ENCODE peak calls at places on chromosomes 5 and 9, in four cellular contexts. One of them, this sample, is unnamed.

GRCh38 chr5:163565492-163565891 is 60.1 kb downstream of the MAT2B start:
- DNase-seq in esophagus squamous epithelium: no peak
- DNase-seq in transverse colon: no peak
- DNase-seq in IMR-90: no peak
- DNase-seq in this sample: no peak

GRCh38 chr9:4620046-4620765 is 41.9 kb upstream of the PLPP6 start:
- DNase-seq in transverse colon: no peak
- DNase-seq in IMR-90: no peak
- DNase-seq in esophagus squamous epithelium: no peak
- DNase-seq in this sample: no peak

GRCh38 chr9:99259231-99259918 is 37.3 kb downstream of the SEC61B start:
- DNase-seq in esophagus squamous epithelium: no peak
- DNase-seq in transverse colon: peak
- DNase-seq in IMR-90: no peak
- DNase-seq in this sample: peak

GRCh38 chr5:113063927-113064326 is 87.3 kb downstream of the DCP2 start:
- DNase-seq in IMR-90: no peak
- DNase-seq in esophagus squamous epithelium: no peak
- DNase-seq in transverse colon: no peak
- DNase-seq in this sample: no peak

GRCh38 chr9:36988848-36989247 is 45.2 kb downstream of the PAX5 start:
- DNase-seq in transverse colon: no peak
- DNase-seq in esophagus squamous epithelium: no peak
- DNase-seq in IMR-90: no peak
- DNase-seq in this sample: peak

GRCh38 chr5:57082441-57083067 is 91.3 kb upstream of the GPBP1 start:
- DNase-seq in IMR-90: peak
- DNase-seq in esophagus squamous epithelium: no peak
- DNase-seq in transverse colon: no peak
- DNase-seq in this sample: peak

GRCh38 chr5:10454591-10455272 is 13.1 kb downstream of the ROPN1L start:
- DNase-seq in IMR-90: peak
- DNase-seq in transverse colon: no peak
- DNase-seq in esophagus squamous epithelium: no peak
- DNase-seq in this sample: no peak

GRCh38 chr5:80255752-80256479 is at the start of gene SERINC5:
- DNase-seq in esophagus squamous epithelium: peak
- DNase-seq in IMR-90: peak
- DNase-seq in transverse colon: peak
- DNase-seq in this sample: peak

GRCh38 chr9:92961627-92962302 is 14.4 kb downstream of the FGD3 start:
- DNase-seq in transverse colon: peak
- DNase-seq in IMR-90: no peak
- DNase-seq in esophagus squamous epithelium: no peak
- DNase-seq in this sample: peak

GRCh38 chr5:146051678-146052077 is 53.7 kb downstream of the PLAC8L1 start:
- DNase-seq in esophagus squamous epithelium: no peak
- DNase-seq in transverse colon: no peak
- DNase-seq in IMR-90: peak
- DNase-seq in this sample: no peak

GRCh38 chr5:149157330-149157729 is 16.0 kb downstream of the ABLIM3 start:
- DNase-seq in IMR-90: no peak
- DNase-seq in esophagus squamous epithelium: no peak
- DNase-seq in transverse colon: no peak
- DNase-seq in this sample: no peak

GRCh38 chr9:134693641-134694367 is 52.2 kb downstream of the COL5A1 start:
- DNase-seq in esophagus squamous epithelium: no peak
- DNase-seq in transverse colon: no peak
- DNase-seq in IMR-90: no peak
- DNase-seq in this sample: no peak

GRCh38 chr5:5716665-5717064 is 294.2 kb downstream of the ICE1 start:
- DNase-seq in esophagus squamous epithelium: no peak
- DNase-seq in transverse colon: no peak
- DNase-seq in IMR-90: no peak
- DNase-seq in this sample: no peak

GRCh38 chr9:87324613-87325194 is 173.0 kb upstream of the DAPK1 start:
- DNase-seq in esophagus squamous epithelium: no peak
- DNase-seq in transverse colon: no peak
- DNase-seq in IMR-90: peak
- DNase-seq in this sample: peak

GRCh38 chr9:82972446-82972845 is 90.5 kb downstream of the RASEF start:
- DNase-seq in esophagus squamous epithelium: no peak
- DNase-seq in transverse colon: peak
- DNase-seq in IMR-90: no peak
- DNase-seq in this sample: no peak

DNA sequence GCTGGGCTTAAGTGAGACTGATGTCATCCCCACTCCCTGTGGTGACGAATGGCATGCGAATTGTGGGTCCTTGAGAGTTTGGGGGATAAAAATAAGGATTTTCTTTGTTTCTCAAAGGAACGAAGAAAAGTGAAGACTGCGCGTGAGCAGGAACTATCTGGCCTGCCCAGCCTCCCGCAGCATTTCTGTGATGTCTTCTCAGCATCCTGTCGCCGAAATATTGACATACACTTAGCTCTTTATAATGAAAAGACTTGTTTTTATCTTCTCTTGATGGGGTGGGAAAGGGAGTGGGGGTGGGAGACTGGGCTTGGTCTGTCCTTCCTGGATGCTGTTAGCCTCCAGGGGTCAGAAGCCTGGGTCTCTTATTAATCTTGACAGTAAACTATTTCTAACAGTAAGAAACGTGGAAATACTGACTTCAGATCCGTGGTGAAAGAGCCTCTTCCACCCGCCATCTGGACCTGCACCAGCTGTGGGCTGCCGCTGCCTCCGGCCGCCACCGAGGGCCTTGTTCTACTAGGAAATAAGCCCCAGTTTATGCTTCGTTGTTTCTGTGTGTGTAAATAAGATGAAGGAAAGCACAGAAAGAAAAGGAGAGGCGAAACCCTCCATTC is 239.6 kb downstream of the FANCC start:
- DNase-seq in esophagus squamous epithelium: no peak
- DNase-seq in transverse colon: no peak
- DNase-seq in IMR-90: no peak
- DNase-seq in this sample: no peak
- H3K4me3 ChIP-seq in esophagus squamous epithelium: peak
- H3K4me3 ChIP-seq in transverse colon: no peak
- H3K4me3 ChIP-seq in IMR-90: no peak
- H3K4me3 ChIP-seq in this sample: no peak

GRCh38 chr5:142724821-142725220 is 38.9 kb upstream of the FGF1 start:
- DNase-seq in IMR-90: no peak
- DNase-seq in esophagus squamous epithelium: no peak
- DNase-seq in transverse colon: no peak
- DNase-seq in this sample: no peak

GRCh38 chr5:142722896-142723295 is 37.0 kb upstream of the FGF1 start:
- DNase-seq in IMR-90: no peak
- DNase-seq in transverse colon: no peak
- DNase-seq in esophagus squamous epithelium: no peak
- DNase-seq in this sample: no peak

GRCh38 chr5:142727736-142728047 is 41.8 kb upstream of the FGF1 start:
- DNase-seq in IMR-90: no peak
- DNase-seq in transverse colon: no peak
- DNase-seq in esophagus squamous epithelium: no peak
- DNase-seq in this sample: no peak

GRCh38 chr5:142726188-142726731 is 40.4 kb upstream of the FGF1 start:
- DNase-seq in IMR-90: peak
- DNase-seq in transverse colon: no peak
- DNase-seq in esophagus squamous epithelium: no peak
- DNase-seq in this sample: no peak

DNA sequence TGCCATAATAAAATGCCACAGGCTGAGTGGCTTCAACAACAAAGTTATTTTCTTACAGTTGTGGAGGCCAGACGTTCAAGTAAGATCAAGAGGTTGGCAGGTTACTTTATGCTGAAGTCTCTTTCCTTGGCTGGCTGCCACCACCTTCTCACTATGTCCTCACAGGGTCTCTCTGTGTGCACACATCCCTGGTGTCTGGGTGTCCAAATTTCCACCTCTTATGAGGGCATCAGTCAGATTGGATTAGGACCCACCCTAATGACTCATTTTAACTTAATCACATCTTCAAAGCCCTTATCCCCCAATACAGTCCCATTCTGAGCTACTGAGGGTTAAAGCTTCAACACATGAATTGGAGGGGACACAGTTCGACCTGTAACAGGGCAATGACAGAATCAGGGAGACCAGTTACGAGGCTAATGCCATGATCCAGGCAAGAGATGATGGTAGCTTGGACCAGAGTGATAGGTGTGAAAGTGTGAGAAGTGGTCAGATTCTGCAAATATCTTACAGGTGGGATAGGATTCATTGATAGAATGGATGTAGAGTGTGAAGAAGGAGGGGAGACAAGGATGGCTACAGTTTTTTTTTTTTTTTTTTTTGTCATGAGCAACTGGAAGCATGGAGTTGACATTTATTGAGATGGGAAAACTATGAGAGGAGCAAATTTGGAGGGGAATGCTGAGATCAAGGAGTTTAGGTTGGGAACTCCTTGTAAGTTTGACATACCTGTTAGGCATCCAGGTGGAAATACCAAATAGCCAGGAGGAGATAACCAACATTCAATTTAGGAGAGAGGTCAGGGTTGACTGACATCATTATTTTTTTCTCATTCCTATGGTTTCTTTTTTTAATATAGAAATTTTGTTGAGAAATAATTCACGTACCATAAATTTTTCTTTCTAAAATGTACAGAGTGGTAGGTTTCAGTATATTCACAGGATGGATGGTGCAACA is 39.6 kb upstream of the FGF1 start:
- DNase-seq in esophagus squamous epithelium: no peak
- DNase-seq in IMR-90: no peak
- DNase-seq in transverse colon: no peak
- DNase-seq in this sample: no peak
- H3K27ac ChIP-seq in esophagus squamous epithelium: no peak
- H3K27ac ChIP-seq in IMR-90: peak
- H3K27ac ChIP-seq in transverse colon: no peak
- H3K27ac ChIP-seq in this sample: no peak

DNA sequence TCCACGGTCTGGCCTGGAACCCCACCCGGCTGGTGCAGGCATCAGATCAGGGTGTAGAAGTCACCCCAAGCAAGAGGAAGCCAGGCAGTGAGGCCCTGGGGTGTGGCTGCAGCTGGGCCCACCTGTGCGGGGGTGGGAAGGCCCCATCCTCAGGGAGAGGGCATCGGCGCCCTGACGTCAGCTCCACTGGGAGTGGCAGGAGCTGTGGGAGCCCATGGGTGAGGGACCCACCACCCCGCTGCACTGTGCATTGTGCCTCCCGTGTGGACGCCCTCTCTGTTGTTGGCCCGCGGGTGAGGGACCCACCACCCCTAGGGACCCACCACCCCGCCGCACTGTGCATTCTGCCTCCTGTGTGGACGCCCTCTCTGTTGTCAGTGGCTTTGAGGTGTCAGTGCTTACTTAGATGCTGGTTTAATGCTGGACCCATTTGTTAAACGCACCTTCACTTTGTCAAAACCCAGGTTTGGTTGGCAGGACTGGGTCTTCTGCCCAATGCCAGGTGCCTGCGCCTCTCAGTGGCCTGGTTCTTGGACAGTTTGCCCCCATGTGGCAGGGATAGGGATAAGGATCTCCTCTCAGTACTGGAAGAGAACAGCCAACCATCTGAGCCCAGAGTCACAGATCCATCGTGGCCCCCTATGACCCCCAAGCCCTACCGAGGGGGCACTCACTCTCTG is 6.9 kb upstream of the EXOC3 start:
- DNase-seq in esophagus squamous epithelium: no peak
- DNase-seq in IMR-90: peak
- DNase-seq in transverse colon: peak
- DNase-seq in this sample: no peak
- TF ChIP-seq CTCF in esophagus squamous epithelium: peak
- TF ChIP-seq CTCF in IMR-90: peak
- TF ChIP-seq CTCF in transverse colon: no peak
- TF ChIP-seq CTCF in this sample: peak

GRCh38 chr9:128456613-128457061 is 831 bp downstream of the ODF2 start:
- DNase-seq in IMR-90: peak
- DNase-seq in esophagus squamous epithelium: no peak
- DNase-seq in transverse colon: peak
- DNase-seq in this sample: peak

GRCh38 chr9:128455849-128456612 is at the start of gene ODF2:
- DNase-seq in IMR-90: peak
- DNase-seq in transverse colon: peak
- DNase-seq in esophagus squamous epithelium: peak
- DNase-seq in this sample: peak

GRCh38 chr9:128457207-128457606 is 1.4 kb downstream of the ODF2 start:
- DNase-seq in esophagus squamous epithelium: no peak
- DNase-seq in IMR-90: no peak
- DNase-seq in transverse colon: no peak
- DNase-seq in this sample: no peak

GRCh38 chr9:128459011-128459410 is 3.2 kb downstream of the ODF2 start:
- DNase-seq in IMR-90: no peak
- DNase-seq in transverse colon: no peak
- DNase-seq in esophagus squamous epithelium: no peak
- DNase-seq in this sample: no peak

DNA sequence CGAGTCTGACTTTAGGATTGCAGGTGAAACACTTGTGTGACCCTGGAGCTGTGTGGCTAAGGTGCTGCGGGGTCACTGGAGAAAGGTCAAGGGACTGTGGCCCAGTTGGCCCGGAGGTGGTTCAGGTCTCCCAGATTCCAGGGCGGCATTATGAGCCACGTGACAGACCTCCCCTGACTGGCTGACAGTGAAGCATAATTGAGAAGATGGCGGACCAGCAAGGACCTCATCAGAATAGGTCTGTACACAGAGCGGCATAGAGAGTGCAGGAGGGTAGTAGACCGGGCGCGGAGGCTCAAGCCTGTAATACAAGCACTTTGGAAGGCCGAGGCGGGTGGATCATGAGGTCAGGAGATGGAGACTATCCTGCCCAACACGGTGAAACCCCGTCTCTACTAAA is 815 bp upstream of the ODF2 start:
- DNase-seq in esophagus squamous epithelium: no peak
- DNase-seq in transverse colon: no peak
- DNase-seq in IMR-90: no peak
- DNase-seq in this sample: no peak
- H3K4me3 ChIP-seq in esophagus squamous epithelium: no peak
- H3K4me3 ChIP-seq in transverse colon: no peak
- H3K4me3 ChIP-seq in IMR-90: no peak
- H3K4me3 ChIP-seq in this sample: no peak

DNA sequence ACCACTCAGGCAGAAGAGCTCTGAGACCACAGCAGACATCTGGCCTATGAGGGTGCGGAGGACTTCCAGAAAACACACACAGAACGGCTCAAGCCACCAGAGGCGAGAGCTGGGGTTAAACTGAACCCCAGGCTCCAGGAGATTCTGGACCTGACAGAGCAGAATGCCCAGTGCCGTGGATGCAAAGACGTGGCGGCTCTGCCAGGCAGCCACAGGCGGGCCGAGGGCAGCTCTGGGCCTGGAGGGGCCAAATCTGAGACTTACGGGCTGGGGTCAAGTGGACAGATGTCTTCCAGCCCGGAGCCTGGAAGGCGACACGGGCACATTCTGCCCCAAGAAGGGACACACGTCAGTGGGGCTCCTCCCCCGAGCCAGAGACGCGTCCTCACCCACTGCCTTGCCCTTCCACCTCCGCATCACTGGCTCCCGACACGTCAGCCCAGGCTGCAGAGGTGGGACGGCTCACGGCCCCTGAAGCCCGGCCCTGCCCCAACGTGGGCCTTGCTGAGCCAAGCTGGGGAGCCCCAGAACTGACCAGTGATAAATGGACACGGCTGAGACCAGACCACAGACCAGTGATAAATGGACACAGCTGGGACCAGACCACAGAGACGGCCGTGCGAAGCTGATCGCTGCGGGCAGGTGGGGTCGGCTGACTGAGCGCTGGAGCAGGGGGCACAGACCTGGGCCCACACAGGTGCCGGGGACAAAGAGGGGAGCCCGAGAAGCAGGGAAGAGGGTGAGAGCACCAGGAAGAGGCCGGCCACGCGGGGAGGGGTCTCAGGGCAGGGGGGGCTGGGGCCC is 40.9 kb upstream of the NSMF start:
- DNase-seq in IMR-90: no peak
- DNase-seq in transverse colon: no peak
- DNase-seq in esophagus squamous epithelium: no peak
- DNase-seq in this sample: no peak
- H3K27ac ChIP-seq in IMR-90: no peak
- H3K27ac ChIP-seq in transverse colon: no peak
- H3K27ac ChIP-seq in esophagus squamous epithelium: no peak
- H3K27ac ChIP-seq in this sample: no peak

This sample was measured in OCI-LY7.